ENCODE peak calls at places on chromosomes 1 and 21, in eight cellular contexts. U is stimulated activated CD4-positive, alpha-beta T cell treated with anti-CD3 and anti-CD28 coated beads, Interleukin-2, amount 100 ng/mL, for 48 hours; I is cerebellar cortex; F is DND-41; A is tibial artery; S is ACHN; P is Caki2; Q is stimulated activated naive CD8-positive, alpha-beta T cell treated with anti-CD3 and anti-CD28 coated beads, Interleukin-15, amount 100 ng/mL, for 72 hours. Z is an unnamed sample.

GRCh38 chr21:16742116-16742515 is 770.7 kb upstream of the CXADR start:
- DNase-seq in U (no peak), I (peak; percentile 89), F (no peak), A (no peak), S (no peak), P (no peak), Q (no peak), Z (no peak)

GRCh38 chr1:21175670-21176581 is 771 bp downstream of the EIF4G3 start:
- DNase-seq in U (peak; percentile 36), I (peak; percentile 55), F (peak; percentile 45), A (no peak), S (no peak), P (peak; percentile 27), Q (peak; percentile 46), Z (peak; percentile 27)

GRCh38 chr1:41474490-41475271 is 9.8 kb downstream of the EDN2 start:
- DNase-seq in U (no peak), I (peak; percentile 77), F (no peak), A (peak; percentile 81), S (no peak), P (no peak), Q (no peak), Z (no peak)

GRCh38 chr1:37056201-37056764 is 22.0 kb upstream of the GRIK3 start:
- DNase-seq in U (no peak), I (peak; percentile 46), F (no peak), A (no peak), S (no peak), P (no peak), Q (no peak), Z (no peak)

GRCh38 chr21:20253261-20253660 is 744.9 kb upstream of the NCAM2 start:
- DNase-seq in U (no peak), I (no peak), F (no peak), A (no peak), S (no peak), P (no peak), Q (no peak), Z (no peak)

GRCh38 chr1:102578806-102579205 is 529.5 kb downstream of the COL11A1 start:
- DNase-seq in U (no peak), I (no peak), F (no peak), A (no peak), S (no peak), P (no peak), Q (no peak), Z (no peak)

GRCh38 chr1:210790196-210790595 is 343.8 kb downstream of the KCNH1 start:
- DNase-seq in U (no peak), I (no peak), F (no peak), A (no peak), S (no peak), P (no peak), Q (no peak), Z (no peak)

GRCh38 chr1:3803905-3804626 is 7.8 kb upstream of the LRRC47 start:
- DNase-seq in U (no peak), I (no peak), F (no peak), A (no peak), S (no peak), P (no peak), Q (no peak), Z (no peak)

GRCh38 chr1:117014209-117014608 is 12.6 kb downstream of the CD101 start:
- DNase-seq in U (no peak), I (no peak), F (no peak), A (no peak), S (no peak), P (no peak), Q (no peak), Z (no peak)

GRCh38 chr1:214316597-214316996 is 35.6 kb downstream of the SMYD2 start:
- DNase-seq in U (no peak), I (no peak), F (no peak), A (no peak), S (peak; percentile 50), P (peak; percentile 78), Q (no peak), Z (no peak)

GRCh38 chr1:94481473-94481933 is 60.1 kb downstream of the F3 start:
- DNase-seq in U (peak; percentile 21), I (peak; percentile 79), F (peak; percentile 56), A (no peak), S (peak; percentile 63), P (peak; percentile 48), Q (peak; percentile 33), Z (peak; percentile 21)

GRCh38 chr1:86322241-86322640 is 73.9 kb downstream of the ODF2L start:
- DNase-seq in U (no peak), I (no peak), F (no peak), A (no peak), S (no peak), P (no peak), Q (no peak), Z (no peak)

GRCh38 chr1:3069491-3070303 is 694 bp downstream of the PRDM16 start:
- DNase-seq in U (no peak), I (peak; percentile 71), F (no peak), A (peak; percentile 84), S (peak; percentile 53), P (no peak), Q (peak; percentile 32), Z (no peak)

GRCh38 chr1:30757196-30757949 is at the start of gene LAPTM5:
- DNase-seq in U (no peak), I (no peak), F (peak; percentile 65), A (peak; percentile 79), S (no peak), P (no peak), Q (peak; percentile 45), Z (peak; percentile 48)

GRCh38 chr1:198380275-198380674 is 160.2 kb downstream of the ATP6V1G3 start:
- DNase-seq in U (no peak), I (no peak), F (no peak), A (no peak), S (no peak), P (no peak), Q (no peak), Z (no peak)

GRCh38 chr1:156851779-156852413 is 7.0 kb downstream of the INSRR start:
- DNase-seq in U (no peak), I (peak; percentile 48), F (no peak), A (no peak), S (no peak), P (no peak), Q (no peak), Z (no peak)

GRCh38 chr1:60283690-60284089 is 210.1 kb upstream of the C1orf87 start:
- DNase-seq in U (no peak), I (no peak), F (no peak), A (no peak), S (no peak), P (no peak), Q (no peak), Z (no peak)

GRCh38 chr1:7785108-7785507 is 1.0 kb downstream of the PER3 start:
- DNase-seq in U (no peak), I (no peak), F (no peak), A (no peak), S (no peak), P (no peak), Q (no peak), Z (no peak)

GRCh38 chr1:11281518-11282331 is 8.7 kb downstream of the UBIAD1 start:
- DNase-seq in U (no peak), I (no peak), F (no peak), A (no peak), S (no peak), P (no peak), Q (no peak), Z (no peak)

GRCh38 chr1:161267332-161267731 is 8.8 kb downstream of the PCP4L1 start:
- DNase-seq in U (no peak), I (no peak), F (no peak), A (no peak), S (no peak), P (no peak), Q (no peak), Z (no peak)

GRCh38 chr21:45001134-45002095 is 61.6 kb downstream of the SLX9 start:
- DNase-seq in U (no peak), I (peak; percentile 72), F (no peak), A (peak; percentile 96), S (peak; percentile 79), P (peak; percentile 58), Q (no peak), Z (no peak)

GRCh38 chr1:209029737-209030136 is 553.8 kb upstream of the CAMK1G start:
- DNase-seq in U (no peak), I (no peak), F (no peak), A (no peak), S (peak; percentile 44), P (no peak), Q (no peak), Z (no peak)

GRCh38 chr1:84753516-84754375 is 63.5 kb upstream of the SSX2IP start:
- DNase-seq in U (peak; percentile 79), I (peak; percentile 93), F (peak; percentile 70), A (peak; percentile 76), S (peak; percentile 46), P (peak; percentile 42), Q (peak; percentile 66), Z (peak; percentile 62)

GRCh38 chr1:216670118-216670870 is 52.9 kb downstream of the ESRRG start:
- DNase-seq in U (no peak), I (no peak), F (no peak), A (no peak), S (peak; percentile 53), P (no peak), Q (no peak), Z (no peak)

GRCh38 chr1:151501474-151501873 is 9.7 kb upstream of the CGN start:
- DNase-seq in U (no peak), I (no peak), F (no peak), A (no peak), S (peak; percentile 37), P (peak; percentile 37), Q (no peak), Z (no peak)

GRCh38 chr1:225253784-225254183 is 174.1 kb downstream of the LBR start:
- DNase-seq in U (no peak), I (no peak), F (no peak), A (no peak), S (no peak), P (no peak), Q (no peak), Z (no peak)

GRCh38 chr1:30187413-30188023 is 535.9 kb downstream of the MATN1 start:
- DNase-seq in U (no peak), I (no peak), F (no peak), A (no peak), S (no peak), P (no peak), Q (no peak), Z (no peak)

GRCh38 chr1:37465596-37466517 is 8.5 kb upstream of the ZC3H12A start:
- DNase-seq in U (no peak), I (no peak), F (no peak), A (no peak), S (no peak), P (no peak), Q (no peak), Z (no peak)

GRCh38 chr1:154276797-154277196 is 4.4 kb downstream of the HAX1 start:
- DNase-seq in U (peak; percentile 29), I (no peak), F (peak; percentile 44), A (no peak), S (no peak), P (no peak), Q (peak; percentile 13), Z (no peak)

GRCh38 chr1:56590520-56591011 is 11.2 kb upstream of the PLPP3 start:
- DNase-seq in U (no peak), I (no peak), F (no peak), A (no peak), S (no peak), P (no peak), Q (no peak), Z (no peak)

GRCh38 chr1:2975466-2976179 is 45.6 kb upstream of the ACTRT2 start:
- DNase-seq in U (no peak), I (no peak), F (no peak), A (peak; percentile 55), S (no peak), P (no peak), Q (no peak), Z (no peak)

GRCh38 chr21:42443876-42444744 is 40.4 kb downstream of the UBASH3A start:
- DNase-seq in U (no peak), I (no peak), F (no peak), A (no peak), S (no peak), P (no peak), Q (no peak), Z (no peak)

Z was measured in T-helper 2 cell treated with Interferon-gamma antibody and Interleukin-4, amounts not matched to agents 5 μg/mL and 100 μg/mL, for 36 hours.